ENCODE peak calls at places on chromosome 2, in six cellular contexts. J, D, Z, Q, O and C are unnamed samples.

GRCh38 chr2:56522605-56523089 is 338.9 kb downstream of the CCDC85A start:
- DNase-seq in D (no peak), J (no peak), Q (no peak), Z (no peak), O (no peak), C (peak; percentile 41)

GRCh38 chr2:36356199-36356989 is 816 bp downstream of the CRIM1 start:
- DNase-seq in D (peak; percentile 81), O (peak; percentile 51), Q (no peak), Z (peak; percentile 86), J (peak; percentile 84), C (peak; percentile 55)

GRCh38 chr2:28662044-28662443 is 89.6 kb upstream of the PPP1CB start:
- DNase-seq in Z (no peak), Q (no peak), O (peak; percentile 86), D (no peak), J (no peak), C (peak; percentile 77)

GRCh38 chr2:156087875-156088274 is 244.6 kb downstream of the NR4A2 start:
- DNase-seq in D (no peak), J (no peak), O (no peak), Q (no peak), Z (no peak), C (no peak)

GRCh38 chr2:42101641-42102605 is 54.1 kb downstream of the PKDCC start:
- DNase-seq in Z (peak; percentile 96), D (peak; percentile 86), J (peak; percentile 84), O (peak; percentile 78), Q (no peak), C (peak; percentile 67)

GRCh38 chr2:85472265-85472664 is 53.8 kb downstream of the SH2D6 start:
- DNase-seq in Z (no peak), J (no peak), O (no peak), Q (no peak), D (no peak), C (peak; percentile 1)

GRCh38 chr2:98458207-98458606 is 13.5 kb downstream of the INPP4A start:
- DNase-seq in D (no peak), Q (no peak), J (no peak), Z (no peak), O (no peak), C (no peak)

GRCh38 chr2:205259131-205259530 is 423.2 kb upstream of the NRP2 start:
- DNase-seq in O (no peak), J (no peak), D (no peak), Q (no peak), Z (no peak), C (no peak)

GRCh38 chr2:207087046-207087902 is 78.5 kb downstream of the KLF7 start:
- DNase-seq in O (no peak), Z (no peak), D (no peak), Q (no peak), J (no peak), C (no peak)

GRCh38 chr2:9950521-9951271 is 797 bp upstream of the GRHL1 start:
- DNase-seq in O (peak; percentile 50), J (no peak), Q (no peak), D (peak; percentile 75), Z (peak; percentile 91), C (peak; percentile 51)

GRCh38 chr2:30410217-30410616 is 36.8 kb upstream of the LCLAT1 start:
- DNase-seq in Q (no peak), Z (no peak), D (no peak), O (no peak), J (no peak), C (no peak)

GRCh38 chr2:70861774-70862644 is 26.4 kb upstream of the CD207 start:
- DNase-seq in Z (peak; percentile 88), Q (peak; percentile 71), J (peak; percentile 86), D (peak; percentile 82), O (peak; percentile 79), C (peak; percentile 84)

GRCh38 chr2:225495706-225496105 is 96.2 kb downstream of the NYAP2 start:
- DNase-seq in Z (no peak), Q (no peak), J (no peak), O (no peak), D (no peak), C (no peak)

GRCh38 chr2:121689356-121689755 is 40.1 kb upstream of the CLASP1 start:
- DNase-seq in J (no peak), Z (no peak), D (peak; percentile 38), Q (no peak), O (no peak), C (peak; percentile 27)

GRCh38 chr2:88627856-88628568 is 748 bp upstream of the EIF2AK3 start:
- DNase-seq in Q (peak; percentile 91), O (peak; percentile 94), D (peak; percentile 98), Z (peak; percentile 94), J (peak; percentile 98), C (peak; percentile 89)

GRCh38 chr2:137380610-137381009 is 583.7 kb upstream of the HNMT start:
- DNase-seq in Z (no peak), D (no peak), Q (no peak), O (no peak), J (no peak), C (no peak)

GRCh38 chr2:42494434-42495233 is 852 bp upstream of the KCNG3 start:
- DNase-seq in J (no peak), O (peak; percentile 87), Q (peak; percentile 82), Z (peak; percentile 83), D (peak; percentile 80), C (peak; percentile 76)

GRCh38 chr2:106839849-106840595 is 45.9 kb downstream of the ST6GAL2 start:
- DNase-seq in J (no peak), D (no peak), Z (no peak), Q (no peak), O (no peak), C (no peak)

GRCh38 chr2:125516496-125517109 is 1139.4 kb upstream of the GYPC start:
- DNase-seq in Q (no peak), Z (no peak), D (no peak), O (no peak), J (no peak), C (no peak)

DNA sequence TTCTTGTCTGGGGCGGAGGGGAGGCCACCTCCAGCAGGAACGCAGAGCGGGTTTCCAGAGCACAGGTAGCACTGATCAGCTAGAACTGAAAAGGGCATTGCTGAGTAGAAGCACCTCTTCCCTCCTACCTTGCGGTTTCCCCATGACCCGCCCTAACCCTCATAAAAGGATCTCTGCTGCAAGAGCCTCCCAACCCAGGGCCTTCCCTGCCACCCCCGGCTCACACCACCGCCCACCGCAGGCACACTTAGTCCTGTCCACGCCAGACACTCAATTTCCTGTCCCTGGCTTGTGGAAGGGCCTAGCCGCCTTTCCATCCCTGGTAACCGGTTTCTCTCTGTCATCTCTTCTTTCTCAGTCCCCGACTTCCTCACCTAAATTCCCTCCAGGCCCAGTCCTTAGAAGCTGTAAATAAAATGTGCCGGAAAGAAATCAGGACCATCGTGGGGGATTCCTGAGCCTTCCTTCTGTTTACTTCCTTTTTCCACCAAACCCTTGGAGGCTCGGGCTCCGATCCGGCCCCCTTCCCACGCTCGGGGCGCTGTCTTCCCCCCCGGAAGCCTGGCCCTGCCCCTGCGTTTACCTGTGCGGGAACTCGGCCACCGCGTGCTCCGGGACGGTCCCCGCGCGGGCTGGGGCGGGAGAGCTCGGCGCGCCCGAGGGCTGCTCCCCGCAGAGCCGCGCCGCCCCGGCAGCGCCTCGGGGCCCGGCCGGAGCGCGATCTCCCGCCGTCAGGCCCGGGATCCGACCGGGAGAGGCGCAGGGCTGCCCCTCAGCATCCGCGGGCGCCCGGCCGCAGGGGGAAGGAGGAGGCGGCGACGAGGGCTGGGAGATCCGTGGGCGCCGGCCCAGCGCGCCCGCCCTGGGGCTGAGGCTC is 699 bp downstream of the ADCY3 start:
- DNase-seq in O (peak; percentile 66), Q (no peak), D (no peak), J (no peak), Z (peak; percentile 76), C (no peak)
- TF ChIP-seq POLR2AphosphoS5 in O (no peak), Q (no peak), D (no peak), J (no peak), Z (no peak), C (no peak)

GRCh38 chr2:218404351-218405145 is 4.9 kb downstream of the CTDSP1 start:
- DNase-seq in Q (no peak), J (no peak), O (no peak), D (peak; percentile 71), Z (no peak), C (no peak)

GRCh38 chr2:218407717-218408116 is 8.0 kb downstream of the CTDSP1 start:
- DNase-seq in O (no peak), Q (no peak), Z (no peak), D (peak; percentile 70), J (no peak), C (no peak)

GRCh38 chr2:218405365-218406208 is 5.9 kb downstream of the CTDSP1 start:
- DNase-seq in D (peak; percentile 80), O (no peak), J (no peak), Z (peak; percentile 88), Q (no peak), C (no peak)

GRCh38 chr2:218406209-218406948 is 6.7 kb downstream of the CTDSP1 start:
- DNase-seq in J (peak; percentile 98), Z (peak; percentile 100), D (peak; percentile 98), Q (peak; percentile 84), O (peak; percentile 98), C (peak; percentile 97)

GRCh38 chr2:218406949-218407703 is 7.5 kb downstream of the CTDSP1 start:
- DNase-seq in Z (peak; percentile 89), D (peak; percentile 90), J (peak; percentile 87), Q (no peak), O (peak; percentile 79), C (peak; percentile 77)
- TF ChIP-seq POLR2AphosphoS5 in Z (peak; percentile 93), D (peak; percentile 85), J (peak; percentile 57), Q (no peak), O (peak; percentile 85), C (no peak)

DNA sequence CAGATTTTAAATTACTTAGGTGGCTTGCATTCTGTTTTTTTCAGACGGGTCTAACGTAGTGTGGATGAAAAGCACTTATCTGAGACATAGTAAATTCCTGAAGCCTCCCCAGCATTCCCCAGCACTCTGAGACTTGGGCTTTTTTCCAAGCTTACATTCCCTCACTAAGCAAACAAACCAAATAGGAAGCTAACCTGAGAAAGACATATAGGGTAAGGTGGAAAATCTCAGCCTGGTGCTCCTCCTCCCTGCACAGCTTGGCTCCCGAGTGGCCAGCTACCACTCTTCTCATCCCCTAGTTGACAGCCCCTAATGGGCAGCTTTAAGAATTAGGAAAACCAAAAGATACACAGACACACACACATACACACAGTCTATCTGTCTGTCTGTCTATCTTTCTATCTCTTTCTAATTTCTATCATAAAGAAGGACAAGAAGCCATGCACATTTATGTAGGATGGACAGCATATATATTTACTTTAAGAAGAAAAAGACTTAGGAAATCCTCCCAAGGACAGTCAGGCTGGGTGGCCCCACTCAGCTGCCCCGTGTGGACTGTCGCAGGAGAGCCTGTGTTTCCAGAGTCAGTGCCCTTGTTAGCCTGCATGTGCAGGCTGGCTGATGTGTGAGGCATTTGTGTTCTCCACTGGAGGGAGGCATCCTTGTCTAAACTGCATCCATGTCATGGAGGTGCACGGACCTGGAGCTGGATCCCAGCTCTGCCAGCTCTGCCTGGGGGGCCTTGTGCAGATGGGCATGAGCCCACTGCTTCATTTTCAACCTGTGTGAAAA is 8.2 kb downstream of the CNNM3 start:
- DNase-seq in Z (no peak), Q (no peak), D (no peak), O (no peak), J (no peak), C (no peak)
- TF ChIP-seq POLR2AphosphoS5 in Z (no peak), Q (no peak), D (no peak), O (no peak), J (no peak), C (no peak)

DNA sequence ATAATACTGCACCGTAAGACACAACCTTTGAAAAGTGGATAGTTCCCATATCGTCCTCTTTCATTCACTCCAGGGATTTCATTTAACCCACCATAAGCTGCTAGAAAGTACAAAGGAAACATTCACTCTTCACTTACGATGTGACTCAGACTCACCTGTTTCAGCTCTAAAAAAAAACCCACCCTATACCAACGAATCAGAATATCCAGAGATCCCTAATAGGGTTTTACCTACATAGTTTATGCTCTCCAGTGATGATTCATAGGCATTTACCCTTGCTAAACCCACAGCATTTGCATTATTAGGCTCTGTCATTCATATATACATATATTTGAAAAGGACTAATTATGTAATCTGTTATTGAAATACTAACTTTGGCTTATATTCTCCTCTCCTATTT is 60.2 kb downstream of the PRPF40A start:
- DNase-seq in J (no peak), Q (no peak), O (no peak), D (no peak), Z (no peak), C (no peak)
- TF ChIP-seq POLR2AphosphoS5 in J (no peak), Q (no peak), O (no peak), D (no peak), Z (no peak), C (no peak)